ENCODE peak calls at places on chromosomes 7 and 10, in seven cellular contexts. One of them, this sample, is unnamed.

GRCh38 chr10:30374353-30374752 is 25.3 kb upstream of the MTPAP start:
- DNase-seq in RWPE1: no peak
- DNase-seq in NCI-H748 treated with DMSO at 0.1 percent for 48 hours: no peak
- DNase-seq in NCI-H1092: no peak
- DNase-seq in HFFc6: no peak
- DNase-seq in ACHN: no peak
- DNase-seq in A549: peak
- DNase-seq in this sample: no peak

GRCh38 chr7:41708621-41709358 is 5.9 kb upstream of the INHBA start:
- DNase-seq in HFFc6: no peak
- DNase-seq in NCI-H1092: no peak
- DNase-seq in NCI-H748 treated with DMSO at 0.1 percent for 48 hours: no peak
- DNase-seq in A549: no peak
- DNase-seq in RWPE1: no peak
- DNase-seq in ACHN: no peak
- DNase-seq in this sample: no peak

GRCh38 chr7:39987641-39988347 is 37.7 kb downstream of the CDK13 start:
- DNase-seq in A549: no peak
- DNase-seq in NCI-H1092: no peak
- DNase-seq in ACHN: no peak
- DNase-seq in HFFc6: no peak
- DNase-seq in RWPE1: no peak
- DNase-seq in NCI-H748 treated with DMSO at 0.1 percent for 48 hours: no peak
- DNase-seq in this sample: no peak

GRCh38 chr7:149621776-149622175 is 124.2 kb upstream of the ZNF746 start:
- DNase-seq in NCI-H748 treated with DMSO at 0.1 percent for 48 hours: no peak
- DNase-seq in HFFc6: no peak
- DNase-seq in RWPE1: no peak
- DNase-seq in ACHN: no peak
- DNase-seq in NCI-H1092: no peak
- DNase-seq in A549: no peak
- DNase-seq in this sample: no peak

GRCh38 chr10:88243847-88244730 is 339.0 kb downstream of the RNLS start:
- DNase-seq in NCI-H1092: peak
- DNase-seq in A549: no peak
- DNase-seq in HFFc6: peak
- DNase-seq in RWPE1: no peak
- DNase-seq in NCI-H748 treated with DMSO at 0.1 percent for 48 hours: no peak
- DNase-seq in ACHN: no peak
- DNase-seq in this sample: no peak

GRCh38 chr10:128209862-128210214 is 83.6 kb upstream of the MKI67 start:
- DNase-seq in NCI-H748 treated with DMSO at 0.1 percent for 48 hours: no peak
- DNase-seq in RWPE1: no peak
- DNase-seq in A549: no peak
- DNase-seq in HFFc6: no peak
- DNase-seq in ACHN: no peak
- DNase-seq in NCI-H1092: no peak
- DNase-seq in this sample: no peak

GRCh38 chr10:103747193-103747865 is 108.0 kb downstream of the SH3PXD2A start:
- DNase-seq in NCI-H1092: no peak
- DNase-seq in HFFc6: no peak
- DNase-seq in NCI-H748 treated with DMSO at 0.1 percent for 48 hours: no peak
- DNase-seq in RWPE1: no peak
- DNase-seq in A549: no peak
- DNase-seq in ACHN: no peak
- DNase-seq in this sample: no peak

GRCh38 chr10:8137272-8137680 is 82.8 kb downstream of the GATA3 start:
- DNase-seq in ACHN: no peak
- DNase-seq in HFFc6: no peak
- DNase-seq in NCI-H1092: no peak
- DNase-seq in NCI-H748 treated with DMSO at 0.1 percent for 48 hours: no peak
- DNase-seq in RWPE1: no peak
- DNase-seq in A549: no peak
- DNase-seq in this sample: no peak

GRCh38 chr10:2908851-2909630 is 158.3 kb upstream of the PFKP start:
- DNase-seq in NCI-H1092: no peak
- DNase-seq in NCI-H748 treated with DMSO at 0.1 percent for 48 hours: no peak
- DNase-seq in RWPE1: no peak
- DNase-seq in A549: no peak
- DNase-seq in HFFc6: no peak
- DNase-seq in ACHN: no peak
- DNase-seq in this sample: no peak

GRCh38 chr7:33550979-33551378 is 354.4 kb upstream of the BMPER start:
- DNase-seq in RWPE1: no peak
- DNase-seq in ACHN: no peak
- DNase-seq in A549: no peak
- DNase-seq in NCI-H1092: no peak
- DNase-seq in NCI-H748 treated with DMSO at 0.1 percent for 48 hours: no peak
- DNase-seq in HFFc6: no peak
- DNase-seq in this sample: no peak

GRCh38 chr10:50552771-50553535 is 70.8 kb downstream of the SGMS1 start:
- DNase-seq in RWPE1: no peak
- DNase-seq in ACHN: peak
- DNase-seq in HFFc6: peak
- DNase-seq in A549: peak
- DNase-seq in NCI-H748 treated with DMSO at 0.1 percent for 48 hours: no peak
- DNase-seq in NCI-H1092: no peak
- DNase-seq in this sample: no peak

GRCh38 chr10:97321032-97321806 is 2.1 kb downstream of the FRAT1 start:
- DNase-seq in A549: no peak
- DNase-seq in HFFc6: no peak
- DNase-seq in RWPE1: no peak
- DNase-seq in ACHN: no peak
- DNase-seq in NCI-H748 treated with DMSO at 0.1 percent for 48 hours: no peak
- DNase-seq in NCI-H1092: peak
- DNase-seq in this sample: no peak

GRCh38 chr7:42263971-42264370 is 27.0 kb upstream of the GLI3 start:
- DNase-seq in ACHN: no peak
- DNase-seq in A549: no peak
- DNase-seq in NCI-H748 treated with DMSO at 0.1 percent for 48 hours: no peak
- DNase-seq in RWPE1: no peak
- DNase-seq in NCI-H1092: no peak
- DNase-seq in HFFc6: no peak
- DNase-seq in this sample: no peak

GRCh38 chr7:105478606-105479005 is 43.5 kb downstream of the PUS7 start:
- DNase-seq in A549: no peak
- DNase-seq in RWPE1: no peak
- DNase-seq in ACHN: no peak
- DNase-seq in NCI-H1092: no peak
- DNase-seq in NCI-H748 treated with DMSO at 0.1 percent for 48 hours: no peak
- DNase-seq in HFFc6: no peak
- DNase-seq in this sample: no peak

GRCh38 chr10:106450966-106451365 is 713.5 kb downstream of the SORCS1 start:
- DNase-seq in A549: no peak
- DNase-seq in NCI-H748 treated with DMSO at 0.1 percent for 48 hours: no peak
- DNase-seq in NCI-H1092: no peak
- DNase-seq in RWPE1: no peak
- DNase-seq in HFFc6: peak
- DNase-seq in ACHN: no peak
- DNase-seq in this sample: no peak

GRCh38 chr10:108424656-108425055 is 1260.2 kb upstream of the SORCS1 start:
- DNase-seq in ACHN: no peak
- DNase-seq in RWPE1: no peak
- DNase-seq in NCI-H1092: no peak
- DNase-seq in A549: no peak
- DNase-seq in NCI-H748 treated with DMSO at 0.1 percent for 48 hours: no peak
- DNase-seq in HFFc6: peak
- DNase-seq in this sample: no peak

GRCh38 chr7:135714534-135715009 is 13.4 kb downstream of the SLC13A4 start:
- DNase-seq in NCI-H748 treated with DMSO at 0.1 percent for 48 hours: no peak
- DNase-seq in A549: peak
- DNase-seq in HFFc6: peak
- DNase-seq in RWPE1: peak
- DNase-seq in NCI-H1092: no peak
- DNase-seq in ACHN: peak
- DNase-seq in this sample: no peak

GRCh38 chr10:91201213-91201996 is 19.1 kb upstream of the PCGF5 start:
- DNase-seq in NCI-H1092: no peak
- DNase-seq in A549: no peak
- DNase-seq in ACHN: no peak
- DNase-seq in HFFc6: no peak
- DNase-seq in NCI-H748 treated with DMSO at 0.1 percent for 48 hours: no peak
- DNase-seq in RWPE1: no peak
- DNase-seq in this sample: no peak

GRCh38 chr10:31707578-31708411 is 220.8 kb downstream of the ARHGAP12 start:
- DNase-seq in RWPE1: no peak
- DNase-seq in NCI-H1092: no peak
- DNase-seq in NCI-H748 treated with DMSO at 0.1 percent for 48 hours: no peak
- DNase-seq in ACHN: no peak
- DNase-seq in HFFc6: peak
- DNase-seq in A549: no peak
- DNase-seq in this sample: no peak

GRCh38 chr10:91672021-91672608 is 39.2 kb upstream of the PPP1R3C start:
- DNase-seq in HFFc6: peak
- DNase-seq in ACHN: peak
- DNase-seq in A549: no peak
- DNase-seq in NCI-H1092: no peak
- DNase-seq in NCI-H748 treated with DMSO at 0.1 percent for 48 hours: peak
- DNase-seq in RWPE1: no peak
- DNase-seq in this sample: no peak

GRCh38 chr10:127694580-127695193 is 42.3 kb upstream of the FOXI2 start:
- DNase-seq in A549: peak
- DNase-seq in NCI-H1092: peak
- DNase-seq in RWPE1: peak
- DNase-seq in HFFc6: no peak
- DNase-seq in NCI-H748 treated with DMSO at 0.1 percent for 48 hours: peak
- DNase-seq in ACHN: peak
- DNase-seq in this sample: no peak

GRCh38 chr7:16891338-16891737 is 9.6 kb upstream of the AGR3 start:
- DNase-seq in NCI-H1092: peak
- DNase-seq in ACHN: peak
- DNase-seq in NCI-H748 treated with DMSO at 0.1 percent for 48 hours: peak
- DNase-seq in A549: peak
- DNase-seq in RWPE1: peak
- DNase-seq in HFFc6: peak
- DNase-seq in this sample: peak

This sample was measured in NCI-H526 treated with DMSO at 0.1 percent for 48 hours.